ENCODE peak calls at places on chromosomes 6 and 20, in seven cellular contexts. P is IMR-90, O is mesenchymal stem cell, X is neuronal stem cell, F is trophoblast cell, B is H9, I is H1. Y is an unnamed sample.
A peak's percentile ranks its signal among the peaks of the same experiment; 100 is the strongest.

GRCh38 chr20:56630086-56630493 is 984 bp downstream of the TFAP2C start:
- DNase-seq in P (no peak), O (peak; percentile 85), X (peak; percentile 76), F (peak; percentile 97), B (peak; percentile 85), I (peak; percentile 54), Y (peak; percentile 93)

GRCh38 chr6:79384845-79385244 is 150.4 kb upstream of the HMGN3 start:
- DNase-seq in P (no peak), O (no peak), X (no peak), F (no peak), B (no peak), I (no peak), Y (no peak)

GRCh38 chr20:32968833-32969241 is 35.4 kb downstream of the SUN5 start:
- DNase-seq in P (no peak), O (no peak), X (no peak), F (no peak), B (peak; percentile 22), I (no peak), Y (no peak)

GRCh38 chr20:36454664-36455427 is 86.5 kb upstream of the MYL9 start:
- DNase-seq in P (no peak), O (no peak), X (peak; percentile 64), F (no peak), B (peak; percentile 57), I (no peak), Y (peak; percentile 54)

GRCh38 chr6:109102762-109103161 is 7.5 kb downstream of the CEP57L1 start:
- DNase-seq in P (no peak), O (no peak), X (no peak), F (no peak), B (no peak), I (no peak), Y (no peak)

GRCh38 chr6:139962663-139963314 is 588.3 kb upstream of the CITED2 start:
- DNase-seq in P (no peak), O (no peak), X (no peak), F (no peak), B (no peak), I (no peak), Y (no peak)

GRCh38 chr6:148811472-148811871 is 64.6 kb downstream of the UST start:
- DNase-seq in P (no peak), O (no peak), X (no peak), F (no peak), B (no peak), I (no peak), Y (no peak)

GRCh38 chr6:39102024-39102820 is 12.8 kb downstream of the SAYSD1 start:
- DNase-seq in P (peak; percentile 84), O (peak; percentile 53), X (peak; percentile 45), F (peak; percentile 18), B (peak; percentile 79), I (no peak), Y (peak; percentile 78)

GRCh38 chr20:32516985-32517873 is 67.9 kb downstream of the NOL4L start:
- DNase-seq in P (peak; percentile 26), O (peak; percentile 70), X (no peak), F (no peak), B (no peak), I (no peak), Y (peak; percentile 69)

GRCh38 chr6:11865926-11866325 is 87.3 kb upstream of the ADTRP start:
- DNase-seq in P (peak; percentile 74), O (peak; percentile 31), X (no peak), F (no peak), B (no peak), I (no peak), Y (no peak)

GRCh38 chr20:6483727-6484126 is 283.8 kb upstream of the BMP2 start:
- DNase-seq in P (no peak), O (no peak), X (no peak), F (no peak), B (no peak), I (no peak), Y (no peak)

GRCh38 chr20:38350879-38351775 is 4.8 kb downstream of the LBP start:
- DNase-seq in P (no peak), O (no peak), X (no peak), F (no peak), B (no peak), I (no peak), Y (no peak)

GRCh38 chr6:17865798-17866725 is 121.4 kb downstream of the KIF13A start:
- DNase-seq in P (peak; percentile 95), O (peak; percentile 97), X (no peak), F (peak; percentile 96), B (no peak), I (peak; percentile 7), Y (peak; percentile 29)

GRCh38 chr6:108167449-108167903 is 1.7 kb downstream of the NR2E1 start:
- DNase-seq in P (no peak), O (no peak), X (peak; percentile 48), F (no peak), B (peak; percentile 74), I (no peak), Y (peak; percentile 89)

GRCh38 chr20:52945862-52946522 is 26.2 kb upstream of the TSHZ2 start:
- DNase-seq in P (no peak), O (no peak), X (no peak), F (no peak), B (no peak), I (no peak), Y (no peak)

GRCh38 chr6:128127650-128128049 is 226.8 kb upstream of the THEMIS start:
- DNase-seq in P (no peak), O (no peak), X (no peak), F (no peak), B (no peak), I (no peak), Y (no peak)

GRCh38 chr20:38875170-38875993 is 50.8 kb upstream of the FAM83D start:
- DNase-seq in P (no peak), O (no peak), X (no peak), F (no peak), B (no peak), I (no peak), Y (peak; percentile 63)

GRCh38 chr6:122129313-122130025 is 270.0 kb upstream of the HSF2 start:
- DNase-seq in P (no peak), O (no peak), X (no peak), F (no peak), B (no peak), I (no peak), Y (peak; percentile 78)

GRCh38 chr6:21595951-21596378 is 2.4 kb downstream of the SOX4 start:
- DNase-seq in P (no peak), O (peak; percentile 21), X (no peak), F (no peak), B (no peak), I (no peak), Y (peak; percentile 69)

GRCh38 chr6:12815884-12816600 is 99.5 kb downstream of the PHACTR1 start:
- DNase-seq in P (no peak), O (no peak), X (no peak), F (no peak), B (no peak), I (no peak), Y (peak; percentile 78)

GRCh38 chr6:89272611-89273010 is 42.5 kb downstream of the GABRR2 start:
- DNase-seq in P (no peak), O (no peak), X (no peak), F (no peak), B (no peak), I (no peak), Y (no peak)

DNA sequence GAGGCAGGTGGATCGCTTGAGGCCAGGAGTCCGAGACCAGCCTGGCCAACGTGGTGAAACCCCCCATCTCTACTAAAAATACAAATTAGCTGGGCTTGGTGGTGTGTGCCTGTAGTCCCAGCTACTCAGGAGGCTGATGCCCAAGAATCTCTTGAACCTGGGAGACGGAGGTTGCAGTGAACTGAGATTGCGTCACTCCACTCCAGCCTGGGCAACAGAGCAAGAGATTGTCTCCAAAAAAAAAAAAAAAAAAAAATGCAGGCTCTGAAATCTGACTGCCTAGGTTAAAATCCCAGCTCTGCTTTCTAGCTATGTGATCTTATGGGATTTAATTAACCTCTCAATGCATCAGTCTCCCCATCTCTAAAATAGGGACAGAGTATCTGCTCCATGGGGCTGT is 3.3 kb upstream of the TMEM217 start:
- DNase-seq in P (no peak), O (no peak), X (no peak), F (no peak), B (no peak), I (no peak), Y (no peak)
- H3K4me1 ChIP-seq in P (no peaks in the 10 kb centered on the region), O (peaks cover 2% of the 10 kb centered on the region), X (peaks cover 2% of the 10 kb centered on the region), F (no peaks in the 10 kb centered on the region), B (no peaks in the 10 kb centered on the region), I (peaks cover 4% of the 10 kb centered on the region), Y (peaks cover 2% of the 10 kb centered on the region)

GRCh38 chr6:26333458-26334297 is 31.3 kb upstream of the BTN3A2 start:
- DNase-seq in P (no peak), O (no peak), X (no peak), F (no peak), B (no peak), I (no peak), Y (no peak)

GRCh38 chr6:26330835-26331808 is 33.9 kb upstream of the BTN3A2 start:
- DNase-seq in P (peak; percentile 62), O (peak; percentile 41), X (no peak), F (peak; percentile 49), B (peak; percentile 66), I (no peak), Y (peak; percentile 84)

GRCh38 chr6:26332843-26333242 is 32.2 kb upstream of the BTN3A2 start:
- DNase-seq in P (no peak), O (no peak), X (no peak), F (no peak), B (no peak), I (no peak), Y (no peak)

GRCh38 chr6:26332408-26332807 is 32.6 kb upstream of the BTN3A2 start:
- DNase-seq in P (no peak), O (no peak), X (no peak), F (no peak), B (no peak), I (no peak), Y (no peak)

GRCh38 chr6:26331809-26332226 is 33.2 kb upstream of the BTN3A2 start:
- DNase-seq in P (no peak), O (peak; percentile 22), X (no peak), F (no peak), B (no peak), I (no peak), Y (no peak)
- H3K9ac ChIP-seq in P (peak overlapping the region; percentile 48), O (peak overlapping the region; percentile 18), X (no peak overlapping the region), F (peak overlapping the region; percentile 22), B (no peak overlapping the region), I (no peak overlapping the region), Y (peak overlapping the region; percentile 38)

DNA sequence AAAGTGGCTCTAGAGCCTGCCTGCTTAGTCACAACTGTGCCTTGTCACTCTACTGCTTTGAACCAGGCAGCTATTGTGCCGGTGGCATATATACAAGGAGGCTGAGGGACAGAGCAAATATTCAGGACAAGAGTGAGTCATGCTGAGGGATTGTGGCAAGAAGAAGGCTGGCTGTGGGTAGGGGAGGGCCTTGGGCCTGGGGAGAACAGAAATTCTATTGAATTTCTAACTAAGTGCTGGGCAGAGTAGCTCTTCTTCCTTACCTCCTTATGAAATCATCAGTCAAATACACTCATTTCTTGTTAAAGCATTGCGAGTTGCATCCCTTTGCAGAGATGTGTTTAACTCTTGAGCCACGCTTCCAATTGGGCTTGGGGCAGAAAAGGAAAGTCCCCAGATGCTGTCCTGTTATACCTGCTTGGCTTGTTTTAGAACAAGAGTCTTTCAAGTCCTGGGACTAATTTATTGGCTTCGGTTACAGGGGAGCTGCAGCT is 59.7 kb downstream of the PFDN4 start:
- DNase-seq in P (peak; percentile 6), O (no peak), X (no peak), F (peak; percentile 93), B (peak; percentile 35), I (peak; percentile 15), Y (peak; percentile 92)
- H2AK5ac ChIP-seq in P (no peak overlapping the region), O (no peak overlapping the region), X (no peak overlapping the region), F (no peak overlapping the region), B (no peak overlapping the region), I (no peak overlapping the region), Y (no peak overlapping the region)

GRCh38 chr6:46468611-46469010 is 22.6 kb downstream of the RCAN2 start:
- DNase-seq in P (no peak), O (no peak), X (no peak), F (no peak), B (no peak), I (no peak), Y (peak; percentile 93)
- H3K4me1 ChIP-seq in P (peaks cover 3% of the 10 kb centered on the region), O (peaks cover 5% of the 10 kb centered on the region), X (no peaks in the 10 kb centered on the region), F (peaks cover 4% of the 10 kb centered on the region), B (peaks cover 20% of the 10 kb centered on the region), I (peaks cover 11% of the 10 kb centered on the region), Y (peaks cover 25% of the 10 kb centered on the region)